ENCODE peak calls at places on chromosomes 4 and X, in seven cellular contexts. K is iPS DF 6.9, C is osteoblast, E is gastrocnemius medialis, Z is stomach, U is kidney, H is body of pancreas. I is an unnamed sample.

GRCh38 chrX:16785247-16786138 is 773 bp upstream of the TXLNG start:
- DNase-seq in K (no peak), C (peak; percentile 26), E (peak; percentile 10), Z (peak; percentile 40), U (no peak), H (peak; percentile 30), I (peak; percentile 49)

GRCh38 chr4:173835863-173836262 is 305.8 kb upstream of the HAND2 start:
- DNase-seq in K (no peak), C (peak; percentile 42), E (no peak), Z (no peak), U (no peak), H (no peak), I (peak; percentile 74)

GRCh38 chr4:14977836-14978235 is 24.4 kb upstream of the CPEB2 start:
- DNase-seq in K (no peak), C (no peak), E (no peak), Z (no peak), U (no peak), H (no peak), I (no peak)

GRCh38 chrX:65726708-65727107 is 59.3 kb downstream of the MSN start:
- DNase-seq in K (no peak), C (no peak), E (no peak), Z (no peak), U (no peak), H (no peak), I (no peak)

GRCh38 chr4:53963786-53964185 is 100.6 kb downstream of the CHIC2 start:
- DNase-seq in K (no peak), C (no peak), E (no peak), Z (no peak), U (no peak), H (no peak), I (no peak)

GRCh38 chr4:146545102-146545501 is 23.4 kb upstream of the SLC10A7 start:
- DNase-seq in K (peak; percentile 54), C (no peak), E (no peak), Z (no peak), U (no peak), H (no peak), I (peak; percentile 21)

GRCh38 chrX:65610040-65610439 is 57.4 kb upstream of the MSN start:
- DNase-seq in K (no peak), C (no peak), E (no peak), Z (no peak), U (no peak), H (no peak), I (peak; percentile 76)

GRCh38 chr4:88002786-88003185 is 4.6 kb upstream of the PKD2 start:
- DNase-seq in K (no peak), C (no peak), E (no peak), Z (no peak), U (no peak), H (no peak), I (no peak)

GRCh38 chrX:71253253-71254091 is 468 bp downstream of the ZMYM3 start:
- DNase-seq in K (no peak), C (peak; percentile 62), E (peak; percentile 4), Z (peak; percentile 39), U (no peak), H (peak; percentile 38), I (peak; percentile 48)

GRCh38 chrX:130060122-130061069 is 49.9 kb downstream of the ELF4 start:
- DNase-seq in K (no peak), C (peak; percentile 99), E (peak; percentile 45), Z (peak; percentile 83), U (peak; percentile 91), H (peak; percentile 83), I (peak; percentile 78)

GRCh38 chrX:11438767-11439166 is 145.6 kb downstream of the AMELX start:
- DNase-seq in K (no peak), C (no peak), E (no peak), Z (no peak), U (no peak), H (no peak), I (no peak)

GRCh38 chr4:148052448-148052847 is 320.6 kb downstream of the ARHGAP10 start:
- DNase-seq in K (no peak), C (no peak), E (no peak), Z (no peak), U (no peak), H (no peak), I (peak; percentile 37)

GRCh38 chr4:168880087-168880675 is 129.9 kb downstream of the CBR4 start:
- DNase-seq in K (no peak), C (peak; percentile 62), E (no peak), Z (no peak), U (no peak), H (no peak), I (peak; percentile 40)

GRCh38 chr4:31918891-31919290 is 1198.7 kb downstream of the PCDH7 start:
- DNase-seq in K (no peak), C (no peak), E (no peak), Z (no peak), U (no peak), H (no peak), I (peak; percentile 53)

GRCh38 chr4:189198624-189199023 is 742.0 kb upstream of the FRG1 start:
- DNase-seq in K (no peak), C (no peak), E (no peak), Z (no peak), U (no peak), H (no peak), I (no peak)

GRCh38 chr4:161991811-161992210 is 172.0 kb downstream of the FSTL5 start:
- DNase-seq in K (peak; percentile 5), C (no peak), E (no peak), Z (no peak), U (no peak), H (no peak), I (no peak)

GRCh38 chr4:157779084-157779483 is 393.7 kb downstream of the GASK1B start:
- DNase-seq in K (no peak), C (no peak), E (no peak), Z (no peak), U (no peak), H (no peak), I (peak; percentile 66)

DNA sequence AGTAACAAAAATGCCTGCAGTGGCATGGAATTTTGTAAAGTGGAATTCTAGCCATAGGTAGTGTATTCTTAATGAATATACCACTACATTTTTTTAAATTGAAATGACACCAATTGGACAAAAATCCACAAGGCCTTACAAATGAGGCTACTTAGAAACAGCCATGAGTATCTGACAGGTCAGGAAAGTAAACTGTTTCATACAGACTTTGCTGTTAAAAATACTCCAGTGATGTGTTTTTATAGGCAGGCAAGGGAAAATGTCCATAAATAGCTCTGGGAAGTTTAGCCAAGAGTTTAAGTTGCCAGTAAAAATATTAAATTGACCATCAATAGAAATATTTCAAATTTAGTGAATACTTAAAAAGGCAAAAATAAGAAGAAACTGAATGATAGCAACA is 41.8 kb upstream of the PDLIM5 start:
- DNase-seq in K (no peak), C (no peak), E (no peak), Z (no peak), U (no peak), H (no peak), I (no peak)
- H3K4me3 ChIP-seq in K (no peak overlapping the region), C (no peak overlapping the region), E (no peak overlapping the region), Z (no peak overlapping the region), U (no peak overlapping the region), H (no peak overlapping the region), I (no peak overlapping the region)

GRCh38 chr4:184473515-184474260 is 662 bp downstream of the IRF2 start:
- DNase-seq in K (no peak), C (peak; percentile 90), E (no peak), Z (peak; percentile 44), U (peak; percentile 85), H (peak; percentile 50), I (peak; percentile 63)

GRCh38 chr4:184473265-184473514 is 1.2 kb downstream of the IRF2 start:
- DNase-seq in K (no peak), C (no peak), E (no peak), Z (no peak), U (no peak), H (no peak), I (no peak)

GRCh38 chr4:184472540-184473264 is 1.6 kb downstream of the IRF2 start:
- DNase-seq in K (no peak), C (peak; percentile 95), E (peak; percentile 76), Z (peak; percentile 92), U (peak; percentile 95), H (peak; percentile 84), I (peak; percentile 76)

GRCh38 chr4:184471872-184472539 is 2.3 kb downstream of the IRF2 start:
- DNase-seq in K (no peak), C (peak; percentile 88), E (no peak), Z (no peak), U (no peak), H (no peak), I (peak; percentile 21)

DNA sequence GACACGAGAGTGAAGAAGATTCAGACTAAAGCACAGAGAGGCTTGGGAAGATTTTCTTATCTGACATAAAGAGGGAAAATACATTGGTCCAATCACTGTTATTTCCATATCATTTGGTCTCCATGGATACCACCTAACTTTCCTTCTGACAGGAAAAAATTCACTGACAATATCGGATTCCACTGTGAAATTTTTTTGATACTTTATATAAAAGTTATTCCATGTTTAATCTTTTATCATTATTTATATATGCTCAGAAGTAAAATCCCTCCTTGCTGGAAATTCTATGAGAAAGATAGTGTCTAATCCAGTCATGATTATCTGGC is 3.6 kb downstream of the IRF2 start:
- DNase-seq in K (no peak), C (no peak), E (no peak), Z (no peak), U (no peak), H (no peak), I (no peak)
- H3K4me1 ChIP-seq in K (peaks cover 1% of the 10 kb centered on the region), C (peaks cover 14% of the 10 kb centered on the region), E (peaks cover 64% of the 10 kb centered on the region), Z (peaks cover 70% of the 10 kb centered on the region), U (peaks cover 13% of the 10 kb centered on the region), H (peaks cover 46% of the 10 kb centered on the region), I (peaks cover 19% of the 10 kb centered on the region)

DNA sequence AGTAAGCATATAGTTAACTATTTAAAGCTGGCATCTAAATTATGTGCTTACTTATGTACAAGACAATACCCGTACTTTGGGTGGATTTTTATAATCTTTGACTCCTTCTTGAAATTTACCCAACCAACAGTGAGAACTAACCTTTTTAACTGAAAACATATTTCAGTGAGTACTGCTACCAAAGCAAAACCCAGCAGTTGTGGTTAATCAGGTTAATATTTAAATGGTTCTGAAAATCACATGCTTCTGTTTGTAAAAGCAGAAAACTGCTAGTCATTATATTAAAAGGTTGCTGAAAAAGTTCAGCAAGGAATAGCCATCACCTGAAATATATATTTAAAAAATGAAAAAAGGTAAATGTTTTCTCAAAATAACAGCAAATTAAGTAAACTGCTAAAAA is 20.0 kb downstream of the UBE2D3 start:
- DNase-seq in K (no peak), C (no peak), E (no peak), Z (no peak), U (no peak), H (no peak), I (no peak)
- H3K4me3 ChIP-seq in K (no peak overlapping the region), C (no peak overlapping the region), E (no peak overlapping the region), Z (no peak overlapping the region), U (no peak overlapping the region), H (no peak overlapping the region), I (no peak overlapping the region)

DNA sequence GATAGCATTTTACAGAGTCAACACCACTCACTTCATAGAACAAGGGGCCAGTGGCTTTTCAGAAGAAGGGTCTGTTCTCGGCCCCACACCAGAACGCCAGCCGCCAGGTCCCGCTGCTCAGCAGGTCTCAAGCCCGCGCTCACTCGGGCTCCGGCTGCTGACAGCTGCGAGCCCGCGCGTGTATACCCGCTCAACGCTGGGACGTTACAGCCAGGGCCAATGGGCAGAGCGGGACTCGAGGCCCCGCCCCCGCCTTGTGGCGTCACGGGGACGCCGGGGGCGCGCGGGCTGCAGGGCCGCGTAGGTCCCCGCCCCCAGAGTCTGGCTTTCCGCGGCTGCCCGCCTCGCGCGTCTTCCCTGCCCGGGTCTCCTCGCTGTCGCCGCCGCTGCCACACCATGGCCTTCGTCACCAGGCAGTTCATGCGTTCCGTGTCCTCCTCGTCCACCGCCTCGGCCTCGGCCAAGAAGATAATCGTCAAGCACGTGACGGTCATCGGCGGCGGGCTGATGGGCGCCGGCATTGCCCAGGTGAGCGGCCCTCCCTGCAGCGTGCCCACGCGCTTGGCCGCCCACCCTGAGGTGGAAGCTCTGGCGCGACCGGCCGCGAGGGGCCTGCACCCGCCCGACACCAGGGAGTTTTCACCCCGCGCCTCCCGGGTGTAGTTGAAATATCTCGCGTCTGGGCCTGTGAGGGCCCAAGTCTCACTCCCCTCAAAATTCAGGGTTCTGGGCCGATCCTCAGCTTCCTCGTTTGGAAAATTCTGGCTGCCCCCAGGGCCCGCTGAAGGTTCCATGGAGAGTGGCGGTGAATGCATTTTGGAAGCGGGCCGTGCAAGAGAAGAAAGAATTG is at the start of gene HADH:
- DNase-seq in K (peak; percentile 58), C (peak; percentile 99), E (peak; percentile 92), Z (peak; percentile 97), U (peak; percentile 97), H (peak; percentile 95), I (peak; percentile 94)
- H3K4me1 ChIP-seq in K (no peaks in the 10 kb centered on the region), C (peaks cover 14% of the 10 kb centered on the region), E (peaks cover 47% of the 10 kb centered on the region), Z (peaks cover 69% of the 10 kb centered on the region), U (peaks cover 13% of the 10 kb centered on the region), H (peaks cover 52% of the 10 kb centered on the region), I (peaks cover 34% of the 10 kb centered on the region)